ENCODE peak calls at places on chromosomes 1 and 21, in ten cellular contexts. One of them, this sample, is unnamed.

GRCh38 chr1:50417487-50417886 is 5.8 kb downstream of the DMRTA2 start:
- DNase-seq in occipital lobe: no peak
- DNase-seq in stomach: no peak
- DNase-seq in NCI-H2081 treated with DMSO at 0.1 percent for 48 hours: no peak
- DNase-seq in cardiac fibroblast: no peak
- DNase-seq in Calu3: no peak
- DNase-seq in T-cell: no peak
- DNase-seq in stimulated activated CD8-positive, alpha-beta memory T cell treated with anti-CD3 and anti-CD28 coated beads, Interleukin-4, amount 100 ng/mL, for 24 hours: no peak
- DNase-seq in AG04450: no peak
- DNase-seq in activated T-helper 2 cell treated with anti-CD3 and anti-CD28 coated beads, Interferon-gamma antibody, Interleukin-2, Interleukin-4, amounts not matched to agents 10 μg/mL and 5 μg/mL and 100 μg/mL, durations not matched to agents 14 hours and 24 hours and 36 hours: no peak
- DNase-seq in this sample: no peak

GRCh38 chr1:217568200-217568599 is 62.7 kb downstream of the GPATCH2 start:
- DNase-seq in occipital lobe: no peak
- DNase-seq in T-cell: no peak
- DNase-seq in NCI-H2081 treated with DMSO at 0.1 percent for 48 hours: no peak
- DNase-seq in Calu3: no peak
- DNase-seq in AG04450: no peak
- DNase-seq in stimulated activated CD8-positive, alpha-beta memory T cell treated with anti-CD3 and anti-CD28 coated beads, Interleukin-4, amount 100 ng/mL, for 24 hours: no peak
- DNase-seq in cardiac fibroblast: no peak
- DNase-seq in stomach: no peak
- DNase-seq in activated T-helper 2 cell treated with anti-CD3 and anti-CD28 coated beads, Interferon-gamma antibody, Interleukin-2, Interleukin-4, amounts not matched to agents 10 μg/mL and 5 μg/mL and 100 μg/mL, durations not matched to agents 14 hours and 24 hours and 36 hours: no peak
- DNase-seq in this sample: no peak

GRCh38 chr1:53393325-53393792 is 65.5 kb upstream of the LRP8 start:
- DNase-seq in cardiac fibroblast: peak
- DNase-seq in stomach: peak
- DNase-seq in T-cell: peak
- DNase-seq in activated T-helper 2 cell treated with anti-CD3 and anti-CD28 coated beads, Interferon-gamma antibody, Interleukin-2, Interleukin-4, amounts not matched to agents 10 μg/mL and 5 μg/mL and 100 μg/mL, durations not matched to agents 14 hours and 24 hours and 36 hours: peak
- DNase-seq in AG04450: peak
- DNase-seq in occipital lobe: peak
- DNase-seq in NCI-H2081 treated with DMSO at 0.1 percent for 48 hours: no peak
- DNase-seq in stimulated activated CD8-positive, alpha-beta memory T cell treated with anti-CD3 and anti-CD28 coated beads, Interleukin-4, amount 100 ng/mL, for 24 hours: peak
- DNase-seq in Calu3: peak
- DNase-seq in this sample: peak

GRCh38 chr1:233735847-233736246 is 121.9 kb downstream of the KCNK1 start:
- DNase-seq in activated T-helper 2 cell treated with anti-CD3 and anti-CD28 coated beads, Interferon-gamma antibody, Interleukin-2, Interleukin-4, amounts not matched to agents 10 μg/mL and 5 μg/mL and 100 μg/mL, durations not matched to agents 14 hours and 24 hours and 36 hours: no peak
- DNase-seq in AG04450: no peak
- DNase-seq in Calu3: no peak
- DNase-seq in cardiac fibroblast: no peak
- DNase-seq in T-cell: no peak
- DNase-seq in stimulated activated CD8-positive, alpha-beta memory T cell treated with anti-CD3 and anti-CD28 coated beads, Interleukin-4, amount 100 ng/mL, for 24 hours: no peak
- DNase-seq in NCI-H2081 treated with DMSO at 0.1 percent for 48 hours: no peak
- DNase-seq in occipital lobe: no peak
- DNase-seq in stomach: no peak
- DNase-seq in this sample: no peak

GRCh38 chr1:1782399-1783221 is 4.3 kb upstream of the NADK start:
- DNase-seq in Calu3: peak
- DNase-seq in occipital lobe: no peak
- DNase-seq in AG04450: no peak
- DNase-seq in activated T-helper 2 cell treated with anti-CD3 and anti-CD28 coated beads, Interferon-gamma antibody, Interleukin-2, Interleukin-4, amounts not matched to agents 10 μg/mL and 5 μg/mL and 100 μg/mL, durations not matched to agents 14 hours and 24 hours and 36 hours: no peak
- DNase-seq in stimulated activated CD8-positive, alpha-beta memory T cell treated with anti-CD3 and anti-CD28 coated beads, Interleukin-4, amount 100 ng/mL, for 24 hours: no peak
- DNase-seq in stomach: peak
- DNase-seq in cardiac fibroblast: peak
- DNase-seq in T-cell: no peak
- DNase-seq in NCI-H2081 treated with DMSO at 0.1 percent for 48 hours: no peak
- DNase-seq in this sample: peak

GRCh38 chr21:45481977-45482898 is 60.0 kb downstream of the SLC19A1 start:
- DNase-seq in Calu3: no peak
- DNase-seq in T-cell: no peak
- DNase-seq in NCI-H2081 treated with DMSO at 0.1 percent for 48 hours: no peak
- DNase-seq in stomach: no peak
- DNase-seq in stimulated activated CD8-positive, alpha-beta memory T cell treated with anti-CD3 and anti-CD28 coated beads, Interleukin-4, amount 100 ng/mL, for 24 hours: no peak
- DNase-seq in AG04450: no peak
- DNase-seq in cardiac fibroblast: no peak
- DNase-seq in occipital lobe: no peak
- DNase-seq in activated T-helper 2 cell treated with anti-CD3 and anti-CD28 coated beads, Interferon-gamma antibody, Interleukin-2, Interleukin-4, amounts not matched to agents 10 μg/mL and 5 μg/mL and 100 μg/mL, durations not matched to agents 14 hours and 24 hours and 36 hours: no peak
- DNase-seq in this sample: no peak

GRCh38 chr1:69824932-69825331 is 257.2 kb downstream of the LRRC7 start:
- DNase-seq in NCI-H2081 treated with DMSO at 0.1 percent for 48 hours: no peak
- DNase-seq in stomach: no peak
- DNase-seq in AG04450: no peak
- DNase-seq in cardiac fibroblast: peak
- DNase-seq in stimulated activated CD8-positive, alpha-beta memory T cell treated with anti-CD3 and anti-CD28 coated beads, Interleukin-4, amount 100 ng/mL, for 24 hours: no peak
- DNase-seq in activated T-helper 2 cell treated with anti-CD3 and anti-CD28 coated beads, Interferon-gamma antibody, Interleukin-2, Interleukin-4, amounts not matched to agents 10 μg/mL and 5 μg/mL and 100 μg/mL, durations not matched to agents 14 hours and 24 hours and 36 hours: no peak
- DNase-seq in occipital lobe: peak
- DNase-seq in Calu3: no peak
- DNase-seq in T-cell: no peak
- DNase-seq in this sample: no peak

GRCh38 chr1:67551375-67551774 is 121.2 kb upstream of the SERBP1 start:
- DNase-seq in activated T-helper 2 cell treated with anti-CD3 and anti-CD28 coated beads, Interferon-gamma antibody, Interleukin-2, Interleukin-4, amounts not matched to agents 10 μg/mL and 5 μg/mL and 100 μg/mL, durations not matched to agents 14 hours and 24 hours and 36 hours: no peak
- DNase-seq in stimulated activated CD8-positive, alpha-beta memory T cell treated with anti-CD3 and anti-CD28 coated beads, Interleukin-4, amount 100 ng/mL, for 24 hours: no peak
- DNase-seq in stomach: no peak
- DNase-seq in cardiac fibroblast: no peak
- DNase-seq in Calu3: no peak
- DNase-seq in NCI-H2081 treated with DMSO at 0.1 percent for 48 hours: no peak
- DNase-seq in AG04450: no peak
- DNase-seq in occipital lobe: no peak
- DNase-seq in T-cell: no peak
- DNase-seq in this sample: no peak

GRCh38 chr21:41481191-41481590 is 26.8 kb downstream of the TMPRSS2 start:
- DNase-seq in stomach: no peak
- DNase-seq in AG04450: peak
- DNase-seq in occipital lobe: no peak
- DNase-seq in cardiac fibroblast: peak
- DNase-seq in Calu3: no peak
- DNase-seq in activated T-helper 2 cell treated with anti-CD3 and anti-CD28 coated beads, Interferon-gamma antibody, Interleukin-2, Interleukin-4, amounts not matched to agents 10 μg/mL and 5 μg/mL and 100 μg/mL, durations not matched to agents 14 hours and 24 hours and 36 hours: no peak
- DNase-seq in stimulated activated CD8-positive, alpha-beta memory T cell treated with anti-CD3 and anti-CD28 coated beads, Interleukin-4, amount 100 ng/mL, for 24 hours: no peak
- DNase-seq in T-cell: no peak
- DNase-seq in NCI-H2081 treated with DMSO at 0.1 percent for 48 hours: no peak
- DNase-seq in this sample: no peak

This sample was measured in transverse colon.